ENCODE peak calls at places on chromosomes 7 and 10, in six cellular contexts. One of them, this sample, is unnamed.

GRCh38 chr10:113329121-113329596 is 223.7 kb upstream of the HABP2 start:
- DNase-seq in heart left ventricle: no peak
- DNase-seq in stomach: no peak
- DNase-seq in lower leg skin: no peak
- DNase-seq in body of pancreas: no peak
- DNase-seq in transverse colon: no peak
- DNase-seq in this sample: no peak

GRCh38 chr10:454860-455259 is 234.6 kb downstream of the DIP2C start:
- DNase-seq in body of pancreas: peak
- DNase-seq in lower leg skin: no peak
- DNase-seq in heart left ventricle: peak
- DNase-seq in stomach: peak
- DNase-seq in transverse colon: no peak
- DNase-seq in this sample: peak

GRCh38 chr10:28677889-28678686 is 767 bp downstream of the BAMBI start:
- DNase-seq in body of pancreas: peak
- DNase-seq in stomach: peak
- DNase-seq in heart left ventricle: peak
- DNase-seq in lower leg skin: no peak
- DNase-seq in transverse colon: peak
- DNase-seq in this sample: peak

GRCh38 chr10:48759113-48759901 is 74.6 kb downstream of the WDFY4 start:
- DNase-seq in transverse colon: no peak
- DNase-seq in lower leg skin: no peak
- DNase-seq in stomach: no peak
- DNase-seq in body of pancreas: no peak
- DNase-seq in heart left ventricle: no peak
- DNase-seq in this sample: no peak

GRCh38 chr10:29409241-29410051 is 120.6 kb downstream of the LYZL1 start:
- DNase-seq in transverse colon: peak
- DNase-seq in body of pancreas: peak
- DNase-seq in stomach: peak
- DNase-seq in heart left ventricle: peak
- DNase-seq in lower leg skin: peak
- DNase-seq in this sample: peak

GRCh38 chr10:68988530-68989316 is at the start of gene KIFBP:
- DNase-seq in stomach: peak
- DNase-seq in lower leg skin: peak
- DNase-seq in transverse colon: peak
- DNase-seq in heart left ventricle: peak
- DNase-seq in body of pancreas: peak
- DNase-seq in this sample: peak

GRCh38 chr10:115985696-115986095 is 287.3 kb downstream of the GFRA1 start:
- DNase-seq in body of pancreas: no peak
- DNase-seq in heart left ventricle: no peak
- DNase-seq in stomach: no peak
- DNase-seq in transverse colon: no peak
- DNase-seq in lower leg skin: no peak
- DNase-seq in this sample: no peak

GRCh38 chr7:67692425-67692824 is 695.8 kb downstream of the TYW1 start:
- DNase-seq in body of pancreas: peak
- DNase-seq in lower leg skin: peak
- DNase-seq in stomach: peak
- DNase-seq in transverse colon: no peak
- DNase-seq in heart left ventricle: no peak
- DNase-seq in this sample: no peak

GRCh38 chr7:135726389-135726788 is 1.6 kb downstream of the SLC13A4 start:
- DNase-seq in transverse colon: no peak
- DNase-seq in stomach: no peak
- DNase-seq in heart left ventricle: no peak
- DNase-seq in body of pancreas: no peak
- DNase-seq in lower leg skin: no peak
- DNase-seq in this sample: no peak

GRCh38 chr7:20484366-20484765 is 131.1 kb upstream of the ABCB5 start:
- DNase-seq in body of pancreas: no peak
- DNase-seq in stomach: no peak
- DNase-seq in transverse colon: no peak
- DNase-seq in lower leg skin: no peak
- DNase-seq in heart left ventricle: no peak
- DNase-seq in this sample: no peak

GRCh38 chr7:128740996-128741395 is 1.8 kb downstream of the CALU start:
- DNase-seq in lower leg skin: peak
- DNase-seq in heart left ventricle: no peak
- DNase-seq in stomach: no peak
- DNase-seq in transverse colon: no peak
- DNase-seq in body of pancreas: peak
- DNase-seq in this sample: peak

GRCh38 chr10:111148025-111148424 is 71.2 kb downstream of the ADRA2A start:
- DNase-seq in transverse colon: no peak
- DNase-seq in body of pancreas: no peak
- DNase-seq in heart left ventricle: peak
- DNase-seq in stomach: no peak
- DNase-seq in lower leg skin: no peak
- DNase-seq in this sample: no peak

GRCh38 chr10:22230331-22230833 is 12.6 kb upstream of the EBLN1 start:
- DNase-seq in lower leg skin: no peak
- DNase-seq in body of pancreas: peak
- DNase-seq in transverse colon: no peak
- DNase-seq in stomach: no peak
- DNase-seq in heart left ventricle: no peak
- DNase-seq in this sample: peak

GRCh38 chr7:135980665-135981180 is 3.6 kb upstream of the MTPN start:
- DNase-seq in transverse colon: peak
- DNase-seq in lower leg skin: peak
- DNase-seq in stomach: peak
- DNase-seq in heart left ventricle: no peak
- DNase-seq in body of pancreas: no peak
- DNase-seq in this sample: no peak

GRCh38 chr7:47982610-47983009 is 3.2 kb upstream of the HUS1 start:
- DNase-seq in transverse colon: no peak
- DNase-seq in lower leg skin: no peak
- DNase-seq in body of pancreas: no peak
- DNase-seq in stomach: no peak
- DNase-seq in heart left ventricle: no peak
- DNase-seq in this sample: no peak

GRCh38 chr7:38482521-38482920 is 148.7 kb downstream of the AMPH start:
- DNase-seq in transverse colon: no peak
- DNase-seq in heart left ventricle: no peak
- DNase-seq in lower leg skin: no peak
- DNase-seq in body of pancreas: no peak
- DNase-seq in stomach: no peak
- DNase-seq in this sample: no peak

GRCh38 chr7:2031496-2031895 is 201.2 kb downstream of the MAD1L1 start:
- DNase-seq in lower leg skin: no peak
- DNase-seq in body of pancreas: peak
- DNase-seq in transverse colon: no peak
- DNase-seq in stomach: no peak
- DNase-seq in heart left ventricle: peak
- DNase-seq in this sample: no peak

GRCh38 chr10:49202266-49202665 is 14.1 kb upstream of the TMEM273 start:
- DNase-seq in stomach: no peak
- DNase-seq in transverse colon: no peak
- DNase-seq in heart left ventricle: no peak
- DNase-seq in body of pancreas: no peak
- DNase-seq in lower leg skin: no peak
- DNase-seq in this sample: no peak

GRCh38 chr7:3267928-3268690 is 32.9 kb upstream of the SDK1 start:
- DNase-seq in body of pancreas: no peak
- DNase-seq in heart left ventricle: no peak
- DNase-seq in stomach: no peak
- DNase-seq in transverse colon: no peak
- DNase-seq in lower leg skin: no peak
- DNase-seq in this sample: no peak

GRCh38 chr10:7789390-7789789 is 1.4 kb downstream of the ATP5F1C start:
- DNase-seq in lower leg skin: no peak
- DNase-seq in stomach: no peak
- DNase-seq in body of pancreas: peak
- DNase-seq in transverse colon: no peak
- DNase-seq in heart left ventricle: peak
- DNase-seq in this sample: peak

GRCh38 chr10:62454696-62455451 is 80.7 kb downstream of the ZNF365 start:
- DNase-seq in body of pancreas: peak
- DNase-seq in heart left ventricle: peak
- DNase-seq in transverse colon: no peak
- DNase-seq in lower leg skin: peak
- DNase-seq in stomach: no peak
- DNase-seq in this sample: no peak

GRCh38 chr10:80938920-80939319 is 401.2 kb downstream of the SH2D4B start:
- DNase-seq in body of pancreas: no peak
- DNase-seq in lower leg skin: no peak
- DNase-seq in transverse colon: no peak
- DNase-seq in stomach: no peak
- DNase-seq in heart left ventricle: no peak
- DNase-seq in this sample: no peak

GRCh38 chr7:87056346-87056745 is 3.1 kb downstream of the ELAPOR2 start:
- DNase-seq in transverse colon: no peak
- DNase-seq in lower leg skin: no peak
- DNase-seq in heart left ventricle: no peak
- DNase-seq in stomach: no peak
- DNase-seq in body of pancreas: no peak
- DNase-seq in this sample: no peak

GRCh38 chr7:133135451-133135850 is 53.6 kb upstream of the CHCHD3 start:
- DNase-seq in body of pancreas: no peak
- DNase-seq in heart left ventricle: no peak
- DNase-seq in lower leg skin: no peak
- DNase-seq in stomach: no peak
- DNase-seq in transverse colon: no peak
- DNase-seq in this sample: no peak

GRCh38 chr7:133140994-133141595 is 59.2 kb upstream of the CHCHD3 start:
- DNase-seq in body of pancreas: no peak
- DNase-seq in heart left ventricle: no peak
- DNase-seq in lower leg skin: no peak
- DNase-seq in stomach: no peak
- DNase-seq in transverse colon: no peak
- DNase-seq in this sample: no peak

GRCh38 chr7:133134810-133135209 is 52.9 kb upstream of the CHCHD3 start:
- DNase-seq in transverse colon: no peak
- DNase-seq in heart left ventricle: no peak
- DNase-seq in body of pancreas: no peak
- DNase-seq in lower leg skin: no peak
- DNase-seq in stomach: no peak
- DNase-seq in this sample: no peak

DNA sequence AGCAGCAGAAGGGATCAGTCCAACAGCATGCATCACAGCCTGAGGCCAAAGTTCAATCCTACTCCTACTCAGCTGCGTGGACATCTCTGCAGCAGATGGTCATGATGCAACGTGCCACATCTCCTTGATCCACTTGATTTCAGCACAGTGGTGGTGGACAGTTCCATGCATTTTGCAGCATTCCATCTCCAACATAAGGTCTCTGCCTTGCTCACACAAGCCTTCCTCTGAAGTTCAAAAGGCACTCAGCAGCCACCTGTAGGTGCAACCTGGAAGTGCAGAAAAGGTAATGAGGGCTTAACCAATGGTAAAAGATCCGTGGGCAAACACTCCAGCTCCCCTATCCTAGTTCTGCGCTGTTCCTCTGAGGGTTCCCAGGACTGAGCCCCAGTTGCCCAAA is 57.5 kb upstream of the CHCHD3 start:
- DNase-seq in transverse colon: no peak
- DNase-seq in stomach: no peak
- DNase-seq in heart left ventricle: no peak
- DNase-seq in lower leg skin: no peak
- DNase-seq in body of pancreas: peak
- DNase-seq in this sample: no peak
- TF ChIP-seq POLR2A in transverse colon: no peak
- TF ChIP-seq POLR2A in stomach: no peak
- TF ChIP-seq POLR2A in heart left ventricle: no peak
- TF ChIP-seq POLR2A in lower leg skin: no peak
- TF ChIP-seq POLR2A in body of pancreas: no peak
- TF ChIP-seq POLR2A in this sample: no peak

GRCh38 chr7:152133804-152134203 is 108.3 kb downstream of the GALNT11 start:
- DNase-seq in body of pancreas: no peak
- DNase-seq in lower leg skin: no peak
- DNase-seq in transverse colon: no peak
- DNase-seq in stomach: no peak
- DNase-seq in heart left ventricle: no peak
- DNase-seq in this sample: no peak
- TF ChIP-seq POLR2A in body of pancreas: no peak
- TF ChIP-seq POLR2A in lower leg skin: no peak
- TF ChIP-seq POLR2A in transverse colon: no peak
- TF ChIP-seq POLR2A in stomach: no peak
- TF ChIP-seq POLR2A in heart left ventricle: no peak
- TF ChIP-seq POLR2A in this sample: no peak

DNA sequence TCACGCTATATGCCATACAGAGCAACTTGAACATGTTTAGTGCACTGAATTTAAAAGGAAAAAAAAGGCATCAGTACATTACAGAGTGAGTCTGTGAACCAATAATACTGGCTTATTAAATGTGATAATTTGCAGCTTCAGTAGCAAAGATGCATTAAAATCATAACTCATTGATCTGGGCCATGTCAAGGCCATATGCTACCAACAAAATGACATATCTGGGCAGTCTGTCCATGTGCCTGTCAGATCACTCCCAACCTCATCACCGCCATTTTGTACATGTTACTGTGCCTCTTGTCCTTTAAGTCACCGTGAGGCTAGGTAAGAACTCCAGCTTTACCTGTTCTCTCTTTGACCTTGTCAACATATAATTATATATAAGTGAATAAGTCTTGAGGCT is 307.4 kb upstream of the LRGUK start:
- DNase-seq in transverse colon: no peak
- DNase-seq in lower leg skin: no peak
- DNase-seq in heart left ventricle: no peak
- DNase-seq in body of pancreas: no peak
- DNase-seq in stomach: no peak
- DNase-seq in this sample: no peak
- TF ChIP-seq POLR2A in transverse colon: no peak
- TF ChIP-seq POLR2A in lower leg skin: no peak
- TF ChIP-seq POLR2A in heart left ventricle: no peak
- TF ChIP-seq POLR2A in body of pancreas: no peak
- TF ChIP-seq POLR2A in stomach: no peak
- TF ChIP-seq POLR2A in this sample: no peak

DNA sequence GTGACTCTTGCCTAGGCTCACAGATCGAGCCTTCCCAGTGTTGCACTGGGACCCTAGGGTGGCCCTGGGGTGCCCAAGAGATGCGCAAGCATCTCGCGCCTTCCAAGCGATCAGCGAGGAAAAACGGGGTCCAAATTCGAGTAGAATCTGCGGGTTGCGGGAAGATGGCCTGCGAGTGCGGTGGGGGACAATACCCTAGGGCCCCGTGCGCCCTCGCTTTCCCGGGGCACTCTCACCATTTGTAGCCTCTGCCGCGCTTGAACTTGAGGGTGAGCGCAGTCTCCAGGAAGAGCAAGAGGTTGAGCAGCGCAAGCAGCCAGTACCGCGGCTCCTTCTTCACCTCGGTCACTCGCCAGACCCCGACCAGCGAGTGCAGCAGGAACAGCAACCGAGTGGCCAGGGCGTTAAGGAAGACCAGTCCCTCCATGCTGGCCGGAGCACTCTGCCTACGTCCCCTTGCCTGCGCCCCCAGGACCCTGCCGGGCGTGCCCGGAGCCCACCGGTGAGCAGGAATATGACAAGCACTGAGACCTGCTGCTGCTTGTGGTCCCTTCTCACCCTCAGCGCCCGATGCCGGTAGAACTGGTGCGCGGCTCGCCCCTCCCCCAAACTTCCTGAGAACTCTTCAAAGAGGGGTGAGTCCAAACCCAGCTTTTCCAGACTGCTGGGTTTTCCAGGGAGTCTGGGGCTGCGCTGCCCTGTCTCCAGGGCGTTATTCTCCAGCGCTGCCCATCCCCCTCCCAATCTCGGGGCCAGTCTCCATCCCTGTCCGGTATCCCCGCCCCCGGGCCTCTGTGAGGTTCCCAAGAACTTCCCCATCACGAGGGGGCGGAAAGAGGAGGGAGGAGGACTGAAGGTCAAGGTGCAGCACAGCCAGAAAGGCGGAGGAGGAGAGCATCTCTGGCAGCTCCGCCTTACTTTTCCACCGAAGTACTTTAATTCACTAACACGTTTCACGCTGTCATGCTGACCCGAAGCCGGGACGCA is at the start of gene TMEM26:
- DNase-seq in transverse colon: peak
- DNase-seq in stomach: no peak
- DNase-seq in body of pancreas: peak
- DNase-seq in lower leg skin: no peak
- DNase-seq in heart left ventricle: peak
- DNase-seq in this sample: peak
- TF ChIP-seq POLR2A in transverse colon: no peak
- TF ChIP-seq POLR2A in stomach: no peak
- TF ChIP-seq POLR2A in body of pancreas: no peak
- TF ChIP-seq POLR2A in lower leg skin: no peak
- TF ChIP-seq POLR2A in heart left ventricle: no peak
- TF ChIP-seq POLR2A in this sample: no peak